ENCODE peak calls at places on chromosomes 5 and 9, in ten cellular contexts. T, I, W, A, S, U, E, M, F and Q are unnamed samples.

GRCh38 chr5:51484326-51484725 is 101.1 kb downstream of the ISL1 start:
- DNase-seq in W (no peak), S (no peak), A (no peak), M (no peak), I (no peak), T (no peak), E (no peak), U (no peak), F (no peak), Q (no peak)

GRCh38 chr5:6261668-6262067 is 116.7 kb downstream of the MED10 start:
- DNase-seq in W (no peak), E (no peak), I (no peak), A (no peak), S (no peak), T (no peak), F (no peak), M (no peak), U (no peak), Q (no peak)

GRCh38 chr9:97406620-97407177 is 5.2 kb upstream of the TDRD7 start:
- DNase-seq in I (no peak), E (no peak), S (no peak), M (no peak), A (no peak), U (no peak), F (no peak), W (no peak), T (peak; percentile 89), Q (no peak)

GRCh38 chr9:92003308-92004044 is 53.4 kb upstream of the ROR2 start:
- DNase-seq in U (peak; percentile 74), F (no peak), M (peak; percentile 44), A (no peak), T (no peak), W (no peak), S (no peak), E (no peak), I (no peak), Q (peak; percentile 78)

GRCh38 chr5:55154893-55155292 is 5.1 kb upstream of the GPX8 start:
- DNase-seq in W (no peak), F (no peak), A (no peak), T (no peak), I (no peak), U (no peak), M (no peak), E (no peak), S (no peak), Q (no peak)

GRCh38 chr9:9881692-9882091 is 731.1 kb downstream of the PTPRD start:
- DNase-seq in M (no peak), I (no peak), F (no peak), E (no peak), U (no peak), T (no peak), S (no peak), W (no peak), A (no peak), Q (no peak)

GRCh38 chr9:116763665-116764064 is 76.6 kb downstream of the TRIM32 start:
- DNase-seq in I (no peak), S (no peak), A (no peak), M (no peak), T (no peak), W (no peak), F (no peak), E (no peak), U (no peak), Q (no peak)

GRCh38 chr5:131810510-131811249 is 13.9 kb upstream of the FNIP1 start:
- DNase-seq in T (peak; percentile 16), E (peak; percentile 37), U (no peak), I (no peak), F (no peak), S (no peak), A (no peak), W (no peak), M (no peak), Q (no peak)

GRCh38 chr9:123331303-123331702 is 24.7 kb upstream of the CRB2 start:
- DNase-seq in S (no peak), F (no peak), A (no peak), U (no peak), T (no peak), W (no peak), I (no peak), M (no peak), E (no peak), Q (no peak)

GRCh38 chr5:114360816-114361723 is 800 bp upstream of the KCNN2 start:
- DNase-seq in W (no peak), U (peak; percentile 85), S (no peak), T (no peak), M (peak; percentile 86), F (no peak), E (peak; percentile 60), I (no peak), A (no peak), Q (no peak)

GRCh38 chr9:35559792-35560530 is 45.1 kb upstream of the TESK1 start:
- DNase-seq in W (no peak), A (no peak), I (no peak), T (no peak), E (no peak), U (peak; percentile 75), S (no peak), F (no peak), M (no peak), Q (no peak)
- TF ChIP-seq POLR2AphosphoS5 in W (no peak), A (no peak), I (no peak), T (no peak), E (no peak), U (no peak), S (no peak), F (no peak), M (no peak), Q (no peak)

GRCh38 chr5:67581203-67581602 is 384.6 kb upstream of the CD180 start:
- DNase-seq in I (no peak), S (no peak), A (no peak), M (no peak), F (no peak), E (no peak), U (no peak), T (no peak), W (no peak), Q (no peak)
- TF ChIP-seq EP300 in I (no peak), S (no peak), A (no peak), M (no peak), F (no peak), E (no peak), U (no peak), T (no peak), W (no peak), Q (no peak)

GRCh38 chr9:120536094-120536493 is 43.9 kb downstream of the CDK5RAP2 start:
- DNase-seq in M (no peak), I (no peak), T (no peak), F (no peak), S (no peak), U (no peak), A (no peak), W (no peak), E (no peak), Q (no peak)

GRCh38 chr9:120531683-120532300 is 48.2 kb downstream of the CDK5RAP2 start:
- DNase-seq in S (no peak), U (no peak), E (peak; percentile 42), I (no peak), A (no peak), T (peak; percentile 25), W (peak; percentile 14), M (peak; percentile 52), F (no peak), Q (no peak)

GRCh38 chr9:120534266-120534665 is 45.7 kb downstream of the CDK5RAP2 start:
- DNase-seq in M (no peak), A (no peak), I (no peak), T (no peak), S (no peak), W (no peak), F (no peak), E (no peak), U (no peak), Q (no peak)

GRCh38 chr9:120532891-120533290 is 47.1 kb downstream of the CDK5RAP2 start:
- DNase-seq in I (no peak), F (no peak), S (no peak), E (no peak), A (no peak), T (no peak), U (no peak), M (no peak), W (no peak), Q (no peak)

DNA sequence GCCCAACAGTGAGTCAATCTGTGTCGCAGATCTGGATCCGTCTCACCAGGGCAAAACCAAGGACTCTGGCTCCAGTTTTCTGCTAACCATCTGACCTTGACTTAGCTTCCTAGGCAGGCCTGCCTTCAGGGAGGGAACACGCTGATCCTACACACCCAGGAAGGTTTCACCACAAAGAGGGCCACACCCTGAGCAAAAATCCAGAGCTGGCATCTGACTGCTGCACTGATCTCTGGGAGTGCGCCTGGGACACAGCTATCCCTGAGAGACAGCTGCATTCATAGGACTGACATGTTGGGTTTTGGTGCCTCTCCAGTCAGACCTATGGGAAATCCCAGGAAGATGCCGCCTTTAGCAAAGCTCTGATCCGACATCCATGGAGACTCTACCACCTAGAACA is 47.5 kb downstream of the CDK5RAP2 start:
- DNase-seq in W (peak; percentile 63), M (no peak), U (no peak), F (peak; percentile 84), S (no peak), E (no peak), I (peak; percentile 72), A (no peak), T (no peak), Q (no peak)
- TF ChIP-seq POLR2AphosphoS5 in W (no peak), M (no peak), U (no peak), F (peak; percentile 73), S (no peak), E (no peak), I (peak; percentile 63), A (no peak), T (no peak), Q (no peak)

GRCh38 chr5:124748687-124749594 is 2.5 kb upstream of the ZNF608 start:
- DNase-seq in I (peak; percentile 80), F (peak; percentile 78), M (peak; percentile 73), U (no peak), A (peak; percentile 88), E (peak; percentile 80), S (peak; percentile 68), T (peak; percentile 81), W (peak; percentile 87), Q (peak; percentile 94)

GRCh38 chr5:124754206-124754927 is 7.9 kb upstream of the ZNF608 start:
- DNase-seq in T (no peak), W (no peak), S (no peak), F (no peak), U (no peak), E (no peak), A (no peak), I (no peak), M (no peak), Q (no peak)

GRCh38 chr5:124747770-124748686 is 1.6 kb upstream of the ZNF608 start:
- DNase-seq in E (no peak), W (no peak), A (no peak), F (no peak), M (no peak), T (no peak), I (no peak), U (no peak), S (no peak), Q (no peak)

GRCh38 chr5:124752854-124753720 is 6.6 kb upstream of the ZNF608 start:
- DNase-seq in T (no peak), A (no peak), W (no peak), S (no peak), E (no peak), U (no peak), M (no peak), I (no peak), F (no peak), Q (no peak)

DNA sequence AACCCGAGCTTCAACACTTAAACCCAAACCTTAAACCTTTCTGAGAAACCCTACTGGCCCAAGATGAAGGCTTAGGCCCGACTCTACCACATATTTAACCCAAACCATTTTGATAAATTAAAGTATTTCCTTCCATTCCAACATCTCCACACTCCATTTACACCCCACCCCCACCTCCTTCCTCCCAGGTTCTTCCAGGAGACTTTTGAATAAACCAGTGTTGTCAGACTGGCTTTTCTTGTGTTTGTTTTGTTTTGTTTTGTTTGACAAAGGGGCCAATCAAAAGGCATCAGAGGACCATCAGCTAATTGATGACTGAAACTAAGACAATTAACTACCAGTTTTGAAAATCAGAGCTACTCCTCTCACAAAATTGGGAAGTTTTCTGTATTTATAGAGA is 4.6 kb upstream of the ZNF608 start:
- DNase-seq in S (no peak), F (no peak), U (no peak), W (no peak), I (no peak), E (no peak), A (no peak), M (no peak), T (no peak), Q (no peak)
- TF ChIP-seq EP300 in S (no peak), F (no peak), U (no peak), W (no peak), I (no peak), E (no peak), A (no peak), M (peak; percentile 93), T (no peak), Q (no peak)